ENCODE peak calls at places on chromosome X, in seven cellular contexts. J is epithelial cell of esophagus, S is cardiac muscle cell, O is lower leg skin, P is fibroblast of mammary gland, D is stomach, T is endothelial cell. C is an unnamed sample.

GRCh38 chrX:130299279-130300009 is 30.7 kb upstream of the ZNF280C start:
- DNase-seq in J (no peak), S (peak), O (no peak), P (no peak), D (peak), T (no peak), C (no peak)

GRCh38 chrX:14801136-14801535 is 71.7 kb downstream of the FANCB start:
- DNase-seq in J (peak), S (no peak), O (no peak), P (peak), D (no peak), T (no peak), C (no peak)

GRCh38 chrX:31297881-31298280 is 226.0 kb upstream of the FTHL17 start:
- DNase-seq in J (peak), S (no peak), O (no peak), P (no peak), D (no peak), T (no peak), C (no peak)

GRCh38 chrX:149570668-149571067 is 16.6 kb downstream of the MAGEA9B start:
- DNase-seq in J (peak), S (no peak), O (peak), P (peak), D (no peak), T (no peak), C (no peak)

GRCh38 chrX:133085785-133086184 is 11.1 kb downstream of the USP26 start:
- DNase-seq in J (peak), S (no peak), O (no peak), P (no peak), D (no peak), T (no peak), C (no peak)

GRCh38 chrX:118373538-118373937 is 27.6 kb downstream of the WDR44 start:
- DNase-seq in J (no peak), S (peak), O (no peak), P (no peak), D (no peak), T (no peak), C (no peak)

GRCh38 chrX:106955004-106955772 is 35.0 kb downstream of the CLDN2 start:
- DNase-seq in J (no peak), S (no peak), O (no peak), P (peak), D (no peak), T (no peak), C (no peak)

GRCh38 chrX:71992711-71993110 is 82.1 kb downstream of the NHSL2 start:
- DNase-seq in J (no peak), S (no peak), O (peak), P (no peak), D (no peak), T (no peak), C (no peak)

GRCh38 chrX:132615396-132616131 is 126.7 kb upstream of the MBNL3 start:
- DNase-seq in J (peak), S (peak), O (no peak), P (peak), D (peak), T (peak), C (no peak)

GRCh38 chrX:3584415-3584996 is 128.9 kb downstream of the PRKX start:
- DNase-seq in J (no peak), S (no peak), O (no peak), P (no peak), D (no peak), T (no peak), C (no peak)

GRCh38 chrX:3582421-3582820 is 131.0 kb downstream of the PRKX start:
- DNase-seq in J (no peak), S (no peak), O (no peak), P (peak), D (no peak), T (no peak), C (no peak)

GRCh38 chrX:3581609-3582108 is 131.8 kb downstream of the PRKX start:
- DNase-seq in J (no peak), S (no peak), O (no peak), P (no peak), D (no peak), T (no peak), C (no peak)

GRCh38 chrX:3589474-3589873 is 124.0 kb downstream of the PRKX start:
- DNase-seq in J (no peak), S (no peak), O (no peak), P (no peak), D (no peak), T (no peak), C (peak)

DNA sequence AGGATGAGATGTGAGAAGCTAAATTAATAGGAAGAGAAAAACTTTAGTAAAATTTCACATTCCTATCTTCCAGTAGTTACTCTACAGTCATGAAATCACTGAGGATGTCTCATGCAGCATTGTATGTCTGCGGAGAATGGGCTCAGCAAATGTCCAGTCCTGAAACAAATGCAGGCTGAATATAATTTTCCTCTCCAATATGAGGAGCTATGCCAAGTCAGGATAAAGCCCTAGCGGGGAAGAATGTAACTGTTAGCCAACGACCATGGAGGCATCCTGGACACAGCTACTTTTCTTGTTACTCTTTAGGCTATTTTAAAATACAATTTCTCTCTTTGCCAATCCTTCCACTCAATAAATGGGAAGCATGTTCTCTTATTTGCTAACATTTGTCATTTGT is 127.7 kb downstream of the PRKX start:
- DNase-seq in J (no peak), S (no peak), O (no peak), P (no peak), D (no peak), T (no peak), C (no peak)
- TF ChIP-seq CTCF in J (no peak), S (no peak), O (no peak), P (no peak), D (no peak), T (no peak), C (no peak)

GRCh38 chrX:153052534-153052933 is 3.7 kb upstream of the PNMA3 start:
- DNase-seq in J (no peak), S (no peak), O (no peak), P (no peak), D (no peak), T (no peak), C (no peak)
- TF ChIP-seq CTCF in J (no peak), S (no peak), O (no peak), P (no peak), D (no peak), T (peak), C (no peak)

GRCh38 chrX:48467331-48467761 is 2.7 kb downstream of the SLC38A5 start:
- DNase-seq in J (no peak), S (no peak), O (no peak), P (no peak), D (no peak), T (no peak), C (no peak)

GRCh38 chrX:48468247-48468671 is 1.8 kb downstream of the SLC38A5 start:
- DNase-seq in J (peak), S (no peak), O (no peak), P (no peak), D (peak), T (no peak), C (no peak)

GRCh38 chrX:48470110-48470832 is at the start of gene SLC38A5:
- DNase-seq in J (no peak), S (no peak), O (no peak), P (no peak), D (no peak), T (no peak), C (no peak)

GRCh38 chrX:48470833-48471118 is 716 bp upstream of the SLC38A5 start:
- DNase-seq in J (no peak), S (no peak), O (no peak), P (no peak), D (no peak), T (no peak), C (no peak)

DNA sequence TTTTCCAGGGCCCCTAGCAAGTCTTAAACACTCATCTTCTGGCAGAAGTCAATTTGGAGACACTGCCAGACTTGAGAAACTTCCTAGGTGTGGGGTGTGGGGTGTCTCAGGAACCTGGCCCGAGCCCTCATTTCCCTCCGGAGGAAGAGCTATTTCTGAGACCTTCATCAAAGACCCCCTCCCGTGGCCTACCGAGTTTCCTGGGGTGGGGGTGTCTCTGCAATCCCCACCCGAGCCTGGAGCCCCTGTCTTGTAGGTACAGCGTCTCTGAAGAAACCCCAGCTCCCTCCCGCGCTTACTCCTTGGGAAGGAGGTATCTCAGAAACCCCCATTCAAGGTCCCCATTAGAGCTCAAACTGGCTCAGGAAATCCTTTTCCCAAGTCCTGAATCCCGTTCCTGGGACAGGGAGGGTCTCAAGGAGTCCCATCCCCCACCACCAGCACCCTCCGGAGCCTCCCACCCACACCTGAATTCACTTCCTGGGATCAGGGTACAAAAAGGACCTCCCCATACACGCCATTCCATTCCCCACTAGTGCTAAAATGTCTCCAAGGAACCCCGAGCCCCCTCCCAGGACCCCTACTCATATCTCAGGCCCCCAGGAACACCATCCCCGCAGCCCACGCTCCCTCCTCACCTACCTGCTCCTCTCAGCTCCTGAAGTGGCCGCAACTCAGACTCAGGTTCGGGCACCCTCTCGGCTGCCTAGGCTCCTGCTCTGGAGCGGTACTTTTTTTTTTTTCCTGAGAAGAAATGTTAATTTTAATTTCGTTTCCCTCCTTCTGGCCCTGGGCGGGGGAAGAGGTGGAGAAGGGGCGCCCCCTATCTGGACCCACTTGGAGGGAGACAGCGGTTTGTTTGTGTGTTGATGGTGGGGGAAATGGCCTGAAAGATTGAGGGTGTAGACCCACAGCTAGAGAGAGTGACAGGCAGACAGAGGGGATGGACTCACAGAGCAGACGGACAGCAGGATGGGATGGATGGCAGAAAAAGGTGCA is 1.1 kb downstream of the SLC38A5 start:
- DNase-seq in J (no peak), S (no peak), O (no peak), P (no peak), D (no peak), T (no peak), C (no peak)
- TF ChIP-seq CTCF in J (no peak), S (peak), O (no peak), P (no peak), D (no peak), T (no peak), C (no peak)

GRCh38 chrX:34275710-34276109 is 143.6 kb upstream of the FAM47A start:
- DNase-seq in J (no peak), S (peak), O (no peak), P (no peak), D (no peak), T (peak), C (no peak)
- TF ChIP-seq CTCF in J (no peak), S (no peak), O (no peak), P (no peak), D (no peak), T (no peak), C (peak)

DNA sequence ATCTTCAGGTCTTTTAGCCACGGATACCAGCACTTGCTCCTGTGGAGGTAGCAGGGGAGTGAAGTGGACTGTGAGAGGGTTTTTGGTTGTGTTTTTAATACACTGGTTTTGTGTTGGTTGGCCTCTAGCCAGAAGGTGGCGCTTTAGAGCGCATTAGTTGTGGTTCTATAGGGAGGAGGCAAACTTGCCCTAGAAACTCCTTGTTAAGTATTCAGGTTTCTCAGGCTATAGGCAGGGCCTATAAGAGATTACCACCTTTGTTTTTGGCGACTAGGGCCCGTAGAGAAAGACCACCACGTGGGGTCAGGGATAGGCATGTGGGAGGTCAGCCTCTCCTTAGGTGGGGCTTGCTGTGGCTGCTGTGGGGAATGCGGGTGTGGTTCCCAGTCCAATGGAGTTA is 221.6 kb upstream of the SPANXN4 start:
- DNase-seq in J (no peak), S (peak), O (no peak), P (no peak), D (no peak), T (peak), C (no peak)
- TF ChIP-seq CTCF in J (no peak), S (no peak), O (no peak), P (no peak), D (no peak), T (no peak), C (no peak)

GRCh38 chrX:12308420-12308819 is 170.1 kb downstream of the FRMPD4 start:
- DNase-seq in J (no peak), S (no peak), O (no peak), P (no peak), D (no peak), T (no peak), C (no peak)
- TF ChIP-seq CTCF in J (no peak), S (no peak), O (no peak), P (no peak), D (no peak), T (no peak), C (no peak)

C was measured in osteocyte.